ENCODE peak calls at places on chromosome 5, in seven cellular contexts. V is GM12865, Q is SK-N-SH, X is heart left ventricle, P is lower lobe of right lung, M is fibroblast of the aortic adventitia, R is OCI-LY7. K is an unnamed sample.

GRCh38 chr5:151628112-151628823 is 37.1 kb upstream of the FAT2 start:
- DNase-seq in V (no peak), Q (no peak), X (no peak), P (no peak), M (peak), R (no peak), K (no peak)

GRCh38 chr5:54091416-54092130 is 218.8 kb downstream of the ARL15 start:
- DNase-seq in V (no peak), Q (no peak), X (peak), P (no peak), M (no peak), R (no peak), K (no peak)

GRCh38 chr5:113612060-113612496 is 98.6 kb downstream of the YTHDC2 start:
- DNase-seq in V (peak), Q (peak), X (no peak), P (no peak), M (peak), R (peak), K (peak)

GRCh38 chr5:181243020-181243520 is 636 bp downstream of the RACK1 start:
- DNase-seq in V (no peak), Q (no peak), X (no peak), P (no peak), M (no peak), R (peak), K (no peak)

GRCh38 chr5:140351609-140352334 is 5.4 kb upstream of the HBEGF start:
- DNase-seq in V (peak), Q (peak), X (peak), P (no peak), M (peak), R (peak), K (peak)

GRCh38 chr5:56200856-56201638 is 32.1 kb downstream of the ANKRD55 start:
- DNase-seq in V (peak), Q (peak), X (peak), P (peak), M (peak), R (peak), K (peak)

GRCh38 chr5:143592648-143593047 is 189.2 kb upstream of the NR3C1 start:
- DNase-seq in V (peak), Q (no peak), X (no peak), P (no peak), M (peak), R (peak), K (no peak)

GRCh38 chr5:110288766-110289165 is 437.7 kb downstream of the TMEM232 start:
- DNase-seq in V (no peak), Q (no peak), X (no peak), P (no peak), M (peak), R (no peak), K (no peak)

GRCh38 chr5:1551913-1552312 is 28.2 kb upstream of the LPCAT1 start:
- DNase-seq in V (no peak), Q (no peak), X (no peak), P (no peak), M (no peak), R (no peak), K (no peak)

GRCh38 chr5:169803077-169803981 is 166.3 kb downstream of the DOCK2 start:
- DNase-seq in V (no peak), Q (peak), X (peak), P (no peak), M (peak), R (no peak), K (no peak)

GRCh38 chr5:8226148-8226547 is 357.2 kb downstream of the MTRR start:
- DNase-seq in V (no peak), Q (no peak), X (no peak), P (no peak), M (no peak), R (no peak), K (no peak)

GRCh38 chr5:115818821-115819220 is 2.4 kb upstream of the CDO1 start:
- DNase-seq in V (no peak), Q (no peak), X (no peak), P (no peak), M (no peak), R (no peak), K (no peak)

GRCh38 chr5:161230222-161230621 is 316.3 kb downstream of the GABRB2 start:
- DNase-seq in V (no peak), Q (no peak), X (no peak), P (no peak), M (no peak), R (no peak), K (no peak)

GRCh38 chr5:172739385-172739784 is 31.6 kb downstream of the DUSP1 start:
- DNase-seq in V (no peak), Q (no peak), X (no peak), P (no peak), M (no peak), R (no peak), K (no peak)

GRCh38 chr5:174358276-174358675 is 312.8 kb downstream of the NSG2 start:
- DNase-seq in V (no peak), Q (no peak), X (no peak), P (no peak), M (no peak), R (no peak), K (no peak)

GRCh38 chr5:78779771-78780616 is 131.4 kb upstream of the LHFPL2 start:
- DNase-seq in V (no peak), Q (no peak), X (no peak), P (no peak), M (peak), R (no peak), K (no peak)

GRCh38 chr5:132489051-132489770 is 1.4 kb downstream of the IRF1 start:
- DNase-seq in V (peak), Q (no peak), X (no peak), P (no peak), M (no peak), R (peak), K (no peak)

GRCh38 chr5:146516151-146516475 is at the start of gene GPR151:
- DNase-seq in V (no peak), Q (no peak), X (no peak), P (no peak), M (no peak), R (no peak), K (peak)

GRCh38 chr5:57435701-57436134 is 46.9 kb downstream of the ACTBL2 start:
- DNase-seq in V (no peak), Q (no peak), X (no peak), P (no peak), M (peak), R (no peak), K (no peak)

GRCh38 chr5:129172561-129172960 is 78.0 kb downstream of the ISOC1 start:
- DNase-seq in V (no peak), Q (peak), X (no peak), P (no peak), M (peak), R (no peak), K (peak)

GRCh38 chr5:129171194-129171944 is 76.8 kb downstream of the ISOC1 start:
- DNase-seq in V (no peak), Q (no peak), X (no peak), P (no peak), M (peak), R (no peak), K (no peak)

GRCh38 chr5:64784451-64785025 is 15.8 kb downstream of the CWC27 start:
- DNase-seq in V (peak), Q (peak), X (peak), P (peak), M (peak), R (peak), K (peak)

GRCh38 chr5:36403601-36404311 is 102.1 kb upstream of the RANBP3L start:
- DNase-seq in V (no peak), Q (no peak), X (peak), P (no peak), M (peak), R (no peak), K (no peak)

GRCh38 chr5:180644825-180645608 is 4.4 kb downstream of the FLT4 start:
- DNase-seq in V (no peak), Q (peak), X (peak), P (no peak), M (no peak), R (no peak), K (no peak)

GRCh38 chr5:113371788-113372196 is 63.0 kb downstream of the TSSK1B start:
- DNase-seq in V (no peak), Q (no peak), X (no peak), P (no peak), M (peak), R (no peak), K (no peak)

GRCh38 chr5:122390107-122390506 is 78.1 kb downstream of the SNCAIP start:
- DNase-seq in V (no peak), Q (peak), X (no peak), P (no peak), M (no peak), R (no peak), K (no peak)

GRCh38 chr5:103510851-103511553 is 51.6 kb downstream of the NUDT12 start:
- DNase-seq in V (no peak), Q (no peak), X (no peak), P (no peak), M (no peak), R (no peak), K (no peak)
- H3K4me3 ChIP-seq in V (no peak), Q (no peak), X (no peak), P (no peak), M (no peak), R (no peak), K (no peak)

GRCh38 chr5:157689942-157690689 is 18.8 kb downstream of the C5orf52 start:
- DNase-seq in V (peak), Q (no peak), X (no peak), P (no peak), M (no peak), R (no peak), K (no peak)

GRCh38 chr5:157686841-157687554 is 15.7 kb downstream of the C5orf52 start:
- DNase-seq in V (no peak), Q (no peak), X (no peak), P (no peak), M (no peak), R (no peak), K (no peak)

GRCh38 chr5:157690690-157691433 is 19.5 kb downstream of the C5orf52 start:
- DNase-seq in V (no peak), Q (no peak), X (no peak), P (no peak), M (no peak), R (no peak), K (no peak)
- H3K4me3 ChIP-seq in V (no peak), Q (no peak), X (peak), P (no peak), M (no peak), R (no peak), K (no peak)

DNA sequence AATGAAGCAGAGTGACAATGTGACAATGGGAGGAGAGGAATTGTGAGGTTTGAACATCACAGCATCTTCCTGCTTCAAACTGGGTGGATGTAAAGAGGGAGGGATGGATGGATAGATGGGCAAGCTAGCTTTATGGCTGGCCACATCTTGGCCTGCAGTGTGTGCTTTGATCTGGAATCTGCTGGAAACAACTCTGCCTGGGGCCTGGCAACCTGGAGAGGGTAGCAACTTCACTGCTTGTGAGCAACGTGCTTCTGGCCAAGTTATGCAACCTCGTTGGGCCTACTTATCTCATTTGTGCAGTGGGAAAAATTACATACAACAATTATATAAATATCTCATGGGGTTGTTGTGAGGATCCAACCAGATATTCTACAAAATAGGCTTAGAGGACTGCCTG is 5.3 kb downstream of the IL9 start:
- DNase-seq in V (no peak), Q (no peak), X (no peak), P (no peak), M (peak), R (no peak), K (no peak)
- H3K4me3 ChIP-seq in V (no peak), Q (no peak), X (no peak), P (no peak), M (no peak), R (no peak), K (no peak)

DNA sequence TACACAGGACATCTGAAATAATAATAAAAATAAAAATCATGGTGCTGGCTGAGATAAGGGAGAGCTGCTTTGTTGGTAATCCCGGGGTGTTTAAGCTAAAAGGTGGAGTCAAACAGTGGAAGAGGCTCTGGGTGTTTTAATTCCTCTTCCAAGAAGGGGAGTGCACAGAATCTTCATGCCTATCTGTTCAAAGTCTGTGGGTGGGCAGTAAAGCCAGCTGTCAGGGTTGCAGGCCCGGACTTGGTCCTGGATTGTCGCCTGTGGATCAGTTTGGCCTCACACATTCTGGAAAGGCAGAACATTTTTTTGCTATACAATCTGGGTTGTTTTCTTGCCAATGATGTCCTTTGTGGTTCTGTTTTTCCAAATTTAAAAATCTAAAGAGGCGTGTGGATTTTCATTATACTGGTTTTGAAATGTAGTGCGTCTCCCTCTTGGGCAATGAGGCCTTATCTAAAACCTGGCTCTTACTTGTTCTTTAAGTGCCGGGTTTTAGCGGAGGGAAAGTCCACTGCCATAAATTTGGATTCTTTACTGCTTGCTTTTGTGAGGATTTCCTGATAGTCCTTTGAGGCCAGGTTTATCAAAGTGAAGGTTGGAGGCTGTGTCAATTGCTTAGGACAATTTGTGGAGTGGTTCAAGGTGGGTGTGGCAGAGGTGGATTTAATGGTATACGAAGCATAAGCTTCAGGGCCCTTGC is 5.9 kb downstream of the ANKDD1B start:
- DNase-seq in V (no peak), Q (no peak), X (no peak), P (no peak), M (peak), R (no peak), K (no peak)
- H3K4me3 ChIP-seq in V (no peak), Q (no peak), X (no peak), P (no peak), M (no peak), R (no peak), K (no peak)

DNA sequence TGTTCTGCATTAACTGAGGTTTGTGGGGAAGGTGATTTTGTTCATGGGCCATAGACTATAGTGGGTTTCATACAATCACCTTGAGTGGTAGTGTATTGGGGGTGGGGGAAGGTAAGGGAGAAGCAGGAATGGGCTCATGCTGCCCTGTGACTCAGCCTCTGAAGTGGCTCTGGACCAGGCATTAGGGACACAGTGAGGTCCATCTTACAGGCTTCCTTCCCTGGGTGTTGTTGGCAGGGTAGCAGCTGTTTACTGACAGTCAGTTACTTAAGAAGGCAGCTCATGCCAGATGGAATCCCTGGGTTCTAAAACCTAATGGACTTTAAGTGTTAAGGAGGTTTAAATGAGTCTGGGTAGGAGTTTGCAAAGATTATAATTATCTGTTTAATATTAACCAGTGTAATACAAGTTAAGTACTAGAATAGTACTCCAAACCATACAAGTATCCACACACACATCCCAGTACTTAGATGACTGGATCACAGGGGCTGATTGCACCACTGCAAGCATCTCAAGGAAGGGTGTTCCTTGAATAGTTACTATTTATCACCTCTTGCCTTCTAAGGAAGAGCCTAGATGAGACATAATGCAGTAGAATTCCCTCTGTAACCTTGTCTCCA is 59.3 kb downstream of the CAST start:
- DNase-seq in V (no peak), Q (no peak), X (no peak), P (peak), M (peak), R (no peak), K (no peak)
- H3K4me3 ChIP-seq in V (no peak), Q (no peak), X (no peak), P (no peak), M (no peak), R (no peak), K (no peak)

DNA sequence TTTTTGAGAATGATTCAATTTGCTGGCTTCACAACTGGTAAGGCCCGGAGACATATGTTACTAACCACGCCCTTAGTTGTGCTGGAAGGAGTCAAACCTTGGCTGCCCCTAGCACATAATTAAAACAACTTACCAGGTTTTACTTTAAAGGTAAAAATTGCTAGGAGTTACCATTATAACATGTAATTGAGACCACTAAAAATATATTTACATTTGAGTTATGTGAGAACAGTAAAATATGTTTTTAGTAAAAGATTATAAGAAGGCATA is 435.6 kb upstream of the CDH9 start:
- DNase-seq in V (no peak), Q (no peak), X (no peak), P (no peak), M (peak), R (no peak), K (no peak)
- H3K4me3 ChIP-seq in V (peak), Q (peak), X (no peak), P (no peak), M (no peak), R (no peak), K (no peak)

GRCh38 chr5:10306806-10307205 is 896 bp downstream of the CMBL start:
- DNase-seq in V (no peak), Q (peak), X (no peak), P (no peak), M (no peak), R (no peak), K (no peak)
- H3K4me3 ChIP-seq in V (peak), Q (peak), X (peak), P (peak), M (peak), R (no peak), K (no peak)

DNA sequence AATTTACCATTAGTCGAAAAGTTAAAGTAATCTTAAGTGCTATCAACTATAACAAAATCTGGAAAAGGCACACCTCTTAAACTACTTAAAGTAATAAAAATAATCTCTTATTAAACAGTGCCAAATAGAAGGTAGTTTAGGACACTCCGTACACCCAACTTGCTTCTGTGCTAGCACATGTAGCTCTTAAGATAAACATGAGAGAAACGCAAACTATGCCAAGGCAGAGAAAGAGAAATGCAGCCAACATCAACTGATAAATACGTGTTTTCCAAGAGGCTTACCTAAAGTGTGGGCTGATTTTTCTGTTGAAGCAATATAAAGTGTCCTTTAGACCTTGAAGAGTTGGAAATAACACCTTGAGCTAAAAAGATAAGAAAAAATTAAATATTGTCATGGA is 480.6 kb upstream of the DAB2 start:
- DNase-seq in V (no peak), Q (no peak), X (no peak), P (no peak), M (peak), R (no peak), K (no peak)
- H3K4me3 ChIP-seq in V (no peak), Q (no peak), X (no peak), P (no peak), M (no peak), R (no peak), K (no peak)

GRCh38 chr5:17309462-17309861 is 92.0 kb downstream of the BASP1 start:
- DNase-seq in V (no peak), Q (no peak), X (no peak), P (no peak), M (no peak), R (no peak), K (no peak)
- H3K4me3 ChIP-seq in V (no peak), Q (no peak), X (no peak), P (no peak), M (no peak), R (no peak), K (no peak)

GRCh38 chr5:154078305-154078704 is 39.5 kb downstream of the MFAP3 start:
- DNase-seq in V (no peak), Q (peak), X (no peak), P (no peak), M (peak), R (no peak), K (no peak)

GRCh38 chr5:154071799-154072781 is 33.3 kb downstream of the MFAP3 start:
- DNase-seq in V (peak), Q (peak), X (peak), P (peak), M (peak), R (peak), K (peak)

GRCh38 chr5:154076240-154076922 is 37.6 kb downstream of the MFAP3 start:
- DNase-seq in V (no peak), Q (no peak), X (no peak), P (no peak), M (no peak), R (no peak), K (no peak)

GRCh38 chr5:154077692-154078091 is 38.9 kb downstream of the MFAP3 start:
- DNase-seq in V (no peak), Q (no peak), X (no peak), P (no peak), M (peak), R (no peak), K (no peak)

DNA sequence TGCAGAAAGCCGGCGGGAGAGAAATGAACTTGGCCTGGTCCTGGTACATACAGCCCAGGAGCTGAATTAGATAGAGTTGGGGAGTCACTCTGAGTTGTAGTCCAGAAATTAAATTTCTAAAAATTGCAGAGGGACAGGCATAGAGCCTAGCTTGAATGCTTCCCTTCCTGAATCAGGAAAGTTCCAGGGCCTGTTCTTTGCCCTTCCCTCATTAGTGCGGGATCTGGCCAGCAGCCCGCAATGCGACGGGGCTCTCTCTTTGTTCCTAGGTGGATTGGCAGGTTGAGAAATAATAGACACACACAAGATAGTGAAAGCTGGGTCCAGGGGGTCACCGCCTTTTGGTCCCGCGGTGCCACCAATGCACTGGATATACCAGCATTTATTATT is 34.0 kb downstream of the MFAP3 start:
- DNase-seq in V (no peak), Q (no peak), X (no peak), P (no peak), M (no peak), R (no peak), K (no peak)
- H3K4me3 ChIP-seq in V (no peak), Q (no peak), X (no peak), P (no peak), M (no peak), R (no peak), K (no peak)